ENCODE peak calls at places on chromosomes 4 and X, in seven cellular contexts. M is cardiac fibroblast, A is right lobe of liver, Z is uterus, R is SJSA1, G is mammary epithelial cell, H is spleen. L is an unnamed sample.

GRCh38 chr4:6245246-6246169 is 24.1 kb upstream of the WFS1 start:
- DNase-seq in R (no peak), A (no peak), M (peak), H (peak), Z (no peak), G (no peak), L (peak)

GRCh38 chrX:42746606-42747005 is 31.4 kb downstream of the PPP1R2C start:
- DNase-seq in R (no peak), Z (no peak), G (no peak), H (no peak), A (no peak), M (peak), L (peak)

GRCh38 chrX:27276751-27277150 is 186.4 kb downstream of the PPP4R3C start:
- DNase-seq in M (no peak), R (no peak), H (no peak), Z (no peak), A (no peak), G (no peak), L (no peak)

GRCh38 chr4:52873861-52874343 is 11.8 kb downstream of the RASL11B start:
- DNase-seq in A (no peak), G (no peak), Z (no peak), M (peak), R (no peak), H (no peak), L (peak)

GRCh38 chrX:131843996-131844395 is 179.1 kb upstream of the STK26 start:
- DNase-seq in R (no peak), Z (no peak), H (no peak), A (no peak), G (no peak), M (no peak), L (no peak)

GRCh38 chr4:5412296-5412695 is 296.1 kb downstream of the EVC2 start:
- DNase-seq in R (no peak), G (no peak), H (no peak), Z (no peak), A (no peak), M (no peak), L (no peak)

GRCh38 chr4:158209825-158210807 is at the start of gene TMEM144:
- DNase-seq in A (peak), H (peak), R (peak), Z (peak), M (peak), G (peak), L (peak)

GRCh38 chr4:110514889-110515479 is 39.0 kb downstream of the ENPEP start:
- DNase-seq in H (no peak), M (peak), G (peak), Z (no peak), R (peak), A (no peak), L (peak)

GRCh38 chr4:156941940-156942548 is 29.6 kb downstream of the PDGFC start:
- DNase-seq in A (no peak), G (peak), R (peak), H (no peak), Z (peak), M (peak), L (peak)

GRCh38 chrX:48938721-48939416 is 18.5 kb downstream of the OTUD5 start:
- DNase-seq in G (no peak), H (peak), R (no peak), A (no peak), M (no peak), Z (no peak), L (no peak)

GRCh38 chrX:68832101-68832416 is 3.2 kb downstream of the EFNB1 start:
- DNase-seq in H (no peak), Z (peak), M (peak), A (peak), R (peak), G (peak), L (peak)

GRCh38 chr4:4711902-4712301 is 147.6 kb upstream of the MSX1 start:
- DNase-seq in M (no peak), A (no peak), H (no peak), Z (no peak), R (no peak), G (no peak), L (no peak)

GRCh38 chr4:173489514-173489913 is 40.5 kb downstream of the HAND2 start:
- DNase-seq in A (no peak), H (no peak), Z (no peak), R (peak), G (no peak), M (peak), L (peak)

GRCh38 chr4:104286867-104287266 is 207.8 kb downstream of the CXXC4 start:
- DNase-seq in A (no peak), H (no peak), R (no peak), M (no peak), Z (no peak), G (no peak), L (no peak)

GRCh38 chrX:109890300-109890699 is 112.6 kb upstream of the TMEM164 start:
- DNase-seq in R (no peak), Z (no peak), A (no peak), M (no peak), H (no peak), G (no peak), L (no peak)

GRCh38 chr4:109803924-109804571 is 2.2 kb upstream of the CFI start:
- DNase-seq in G (peak), A (no peak), R (peak), H (no peak), Z (no peak), M (peak), L (peak)

GRCh38 chr4:70601422-70602039 is 9.5 kb downstream of the AMBN start:
- DNase-seq in Z (peak), H (peak), M (peak), A (peak), R (no peak), G (peak), L (peak)

GRCh38 chrX:55867254-55867653 is 149.7 kb downstream of the RRAGB start:
- DNase-seq in A (no peak), M (peak), H (no peak), R (no peak), G (peak), Z (no peak), L (peak)

GRCh38 chr4:80361329-80361900 is 25.9 kb downstream of the CFAP299 start:
- DNase-seq in H (no peak), R (no peak), M (peak), Z (no peak), A (no peak), G (peak), L (peak)

GRCh38 chr4:118920247-118920646 is 31.6 kb downstream of the SYNPO2 start:
- DNase-seq in H (no peak), M (peak), R (no peak), A (no peak), Z (peak), G (no peak), L (peak)

GRCh38 chr4:142824368-142824767 is 21.7 kb downstream of the INPP4B start:
- DNase-seq in A (no peak), M (peak), Z (no peak), G (peak), R (no peak), H (no peak), L (peak)

GRCh38 chrX:135436456-135436855 is 14.7 kb downstream of the SMIM10L2A start:
- DNase-seq in R (no peak), G (no peak), Z (no peak), A (no peak), M (no peak), H (no peak), L (no peak)

DNA sequence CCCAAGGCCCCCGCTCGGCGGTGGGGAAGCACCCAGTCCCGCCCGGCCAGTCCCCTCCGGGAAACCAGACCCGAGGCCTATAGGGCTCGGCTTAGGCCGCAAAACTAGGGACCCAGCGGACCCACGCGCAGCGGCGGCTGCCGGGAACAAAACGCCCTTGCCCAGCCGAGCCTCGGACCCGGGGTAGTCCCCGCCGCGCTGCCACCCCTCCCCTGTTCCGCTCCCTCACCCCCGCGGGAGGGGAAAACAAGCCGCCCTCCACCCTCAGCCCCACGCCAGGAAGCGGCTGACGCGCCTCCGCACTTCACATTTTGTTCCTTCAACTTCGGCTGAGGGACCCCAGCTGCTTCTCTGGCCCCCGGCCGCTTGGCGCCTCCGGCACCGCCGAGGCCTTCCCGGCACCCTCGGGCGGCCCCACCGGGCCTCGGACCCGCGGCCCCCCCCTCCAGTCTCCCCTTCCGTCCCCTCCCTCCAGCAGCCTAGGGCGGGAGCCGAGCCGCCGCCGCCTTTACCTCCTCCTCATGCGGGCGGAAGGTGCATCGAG is 694 bp downstream of the PDS5A start:
- DNase-seq in G (peak), M (peak), H (no peak), R (peak), Z (peak), A (peak), L (peak)
- H3K4me3 ChIP-seq in G (peak), M (peak), H (peak), R (peak), Z (peak), A (peak), L (peak)

DNA sequence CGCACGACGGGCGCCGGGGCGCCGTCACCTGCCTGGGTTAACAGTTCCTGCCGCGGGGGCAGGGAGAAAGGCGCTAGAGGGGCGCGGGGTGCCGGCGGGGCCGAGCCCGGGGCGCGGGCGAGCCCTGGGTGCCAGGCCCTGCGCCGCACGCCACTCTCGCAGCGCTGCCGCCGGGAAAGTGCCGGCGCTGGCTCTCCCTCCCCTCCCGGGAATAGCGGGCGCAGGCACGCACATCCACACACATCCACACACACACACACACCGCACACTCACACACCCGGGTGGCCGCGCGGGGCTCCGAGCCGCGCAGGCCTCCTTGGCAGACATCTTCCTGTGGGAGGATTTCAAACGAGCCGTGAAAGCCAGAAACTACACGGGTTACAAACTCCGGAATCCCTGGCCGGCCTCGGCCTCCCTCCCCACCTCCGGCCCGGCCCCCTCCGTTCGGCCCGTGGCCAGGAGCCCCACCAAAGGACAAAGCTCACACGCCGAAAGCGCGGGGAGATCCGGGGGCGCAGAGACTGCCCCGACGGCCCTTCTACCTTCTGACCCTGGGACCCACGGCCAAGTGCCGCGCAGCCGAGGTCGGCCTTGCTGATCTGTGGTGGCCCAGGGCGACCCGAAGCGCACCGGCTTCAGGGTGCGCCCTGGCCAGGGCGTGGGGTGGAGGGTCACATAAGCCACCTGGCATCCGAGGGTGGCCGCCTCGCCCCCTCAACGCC is 92.3 kb downstream of the BCOR start:
- DNase-seq in R (no peak), Z (peak), M (peak), A (peak), G (no peak), H (peak), L (no peak)
- H3K4me3 ChIP-seq in R (no peak), Z (peak), M (no peak), A (no peak), G (no peak), H (peak), L (no peak)

GRCh38 chr4:1325176-1325480 is 21.9 kb upstream of the UVSSA start:
- DNase-seq in G (no peak), A (peak), Z (no peak), M (no peak), R (no peak), H (peak), L (no peak)
- H3K4me3 ChIP-seq in G (no peak), A (no peak), Z (no peak), M (no peak), R (no peak), H (no peak), L (no peak)

GRCh38 chr4:27123050-27123768 is 262.6 kb downstream of the STIM2 start:
- DNase-seq in G (peak), Z (no peak), A (no peak), M (no peak), H (no peak), R (no peak), L (no peak)

GRCh38 chr4:27117453-27117852 is 256.8 kb downstream of the STIM2 start:
- DNase-seq in A (no peak), R (no peak), H (no peak), G (no peak), M (no peak), Z (no peak), L (no peak)

GRCh38 chr4:27123769-27124124 is 263.1 kb downstream of the STIM2 start:
- DNase-seq in Z (no peak), A (no peak), R (no peak), M (no peak), H (no peak), G (no peak), L (no peak)

GRCh38 chr4:27121830-27122229 is 261.2 kb downstream of the STIM2 start:
- DNase-seq in G (no peak), H (no peak), A (no peak), M (no peak), Z (no peak), R (no peak), L (no peak)
- H3K4me3 ChIP-seq in G (no peak), H (no peak), A (no peak), M (no peak), Z (no peak), R (no peak), L (no peak)

GRCh38 chr4:44961001-44961755 is 234.8 kb upstream of the GNPDA2 start:
- DNase-seq in M (no peak), H (no peak), Z (no peak), R (no peak), A (no peak), G (peak), L (no peak)
- H3K4me3 ChIP-seq in M (no peak), H (no peak), Z (no peak), R (no peak), A (no peak), G (no peak), L (no peak)

DNA sequence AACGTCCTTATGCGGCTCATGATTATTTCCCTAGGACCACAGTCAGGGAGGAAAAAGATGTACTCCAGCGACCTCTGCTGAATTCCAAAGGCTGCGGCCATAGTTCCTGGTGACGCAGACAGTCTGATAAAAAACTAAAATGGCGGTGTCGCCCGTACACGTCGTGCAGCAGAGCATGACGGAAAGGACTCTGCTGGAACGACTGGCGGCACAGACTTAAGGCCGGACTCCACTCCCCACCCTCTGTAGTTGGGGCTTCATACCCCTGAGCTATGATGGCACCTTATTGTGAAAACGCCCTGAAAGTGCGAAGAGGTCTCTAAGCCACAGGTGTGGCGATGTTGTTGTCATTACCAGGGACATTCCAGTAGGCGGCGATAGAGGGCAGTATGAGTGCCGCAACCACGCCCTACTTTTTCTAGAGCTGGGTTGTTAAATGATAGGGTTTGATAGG is 90.0 kb upstream of the EDA2R start:
- DNase-seq in H (peak), A (peak), G (peak), R (peak), Z (peak), M (peak), L (peak)
- H3K4me3 ChIP-seq in H (no peak), A (peak), G (peak), R (peak), Z (peak), M (peak), L (peak)

GRCh38 chrX:102651968-102652744 is 873 bp downstream of the GPRASP1 start:
- DNase-seq in R (peak), M (peak), Z (peak), G (no peak), A (no peak), H (no peak), L (peak)
- H3K4me3 ChIP-seq in R (peak), M (peak), Z (peak), G (no peak), A (peak), H (peak), L (peak)

GRCh38 chr4:38856524-38857337 is at the start of gene TLR6:
- DNase-seq in A (no peak), Z (no peak), R (peak), H (no peak), M (peak), G (peak), L (peak)
- H3K4me3 ChIP-seq in A (peak), Z (peak), R (peak), H (peak), M (no peak), G (peak), L (peak)

L was measured in choroid plexus epithelial cell.